ENCODE peak calls at places on chromosomes 13 and 19, in nine cellular contexts. G is K562; J is dermis blood vessel endothelial cell; U is activated CD4-positive, alpha-beta T cell treated with anti-CD3 and anti-CD28 coated beads for 1 hour; C is NCI-H2081 treated with DMSO at 0.1 percent for 48 hours; N is cerebellum; Q is activated naive CD8-positive, alpha-beta T cell treated with anti-CD3 and anti-CD28 coated beads for 36 hours; T is SHP77; B is EL. A is an unnamed sample.

GRCh38 chr13:42047561-42048322 is 706 bp upstream of the DGKH start:
- DNase-seq in C (no peak), T (peak), U (no peak), Q (peak), G (peak), J (peak), N (peak), B (peak), A (peak)

GRCh38 chr19:3632739-3633558 is 6.4 kb upstream of the CACTIN start:
- DNase-seq in T (no peak), Q (no peak), U (no peak), C (no peak), B (no peak), J (no peak), N (peak), G (no peak), A (no peak)

GRCh38 chr19:615619-616018 is 17.7 kb downstream of the POLRMT start:
- DNase-seq in J (peak), N (no peak), Q (no peak), C (no peak), B (peak), G (no peak), U (no peak), T (no peak), A (no peak)

GRCh38 chr19:5948697-5949564 is 29.0 kb downstream of the RANBP3 start:
- DNase-seq in C (no peak), J (no peak), Q (no peak), B (no peak), T (no peak), N (peak), G (no peak), U (no peak), A (no peak)

GRCh38 chr13:99981115-99982020 is at the start of gene ZIC2:
- DNase-seq in C (no peak), T (no peak), G (peak), Q (peak), J (peak), N (peak), U (no peak), B (peak), A (peak)

GRCh38 chr13:81048026-81048461 is 707.1 kb upstream of the SPRY2 start:
- DNase-seq in C (no peak), T (peak), J (no peak), N (peak), G (no peak), Q (no peak), U (no peak), B (no peak), A (no peak)

GRCh38 chr19:57288373-57288772 is 8.1 kb downstream of the ZNF460 start:
- DNase-seq in J (no peak), C (no peak), T (no peak), G (no peak), B (no peak), N (no peak), U (no peak), Q (no peak), A (no peak)

GRCh38 chr19:3977242-3978143 is 6.6 kb upstream of the DAPK3 start:
- DNase-seq in Q (no peak), C (no peak), U (no peak), G (peak), B (no peak), T (no peak), J (peak), N (no peak), A (no peak)

GRCh38 chr19:56141416-56141992 is 417 bp downstream of the ZNF444 start:
- DNase-seq in G (no peak), Q (no peak), U (no peak), N (no peak), B (no peak), C (no peak), T (no peak), J (peak), A (no peak)

GRCh38 chr19:33438016-33438671 is 64.6 kb downstream of the CEBPG start:
- DNase-seq in C (no peak), N (no peak), T (peak), U (no peak), Q (no peak), J (peak), G (no peak), B (peak), A (no peak)

GRCh38 chr19:2500861-2501260 is 24.9 kb downstream of the GADD45B start:
- DNase-seq in J (no peak), T (no peak), Q (no peak), G (no peak), N (peak), B (no peak), C (no peak), U (no peak), A (no peak)

GRCh38 chr19:46736544-46737274 is 9.1 kb upstream of the FKRP start:
- DNase-seq in T (no peak), N (no peak), Q (no peak), G (peak), C (no peak), J (no peak), U (no peak), B (no peak), A (no peak)

GRCh38 chr13:27172495-27172842 is 858 bp upstream of the USP12 start:
- DNase-seq in B (peak), Q (no peak), T (no peak), U (no peak), J (peak), C (no peak), G (no peak), N (peak), A (no peak)

GRCh38 chr19:49056101-49056901 is 1.2 kb downstream of the CGB7 start:
- DNase-seq in Q (peak), U (peak), T (peak), B (peak), J (peak), C (no peak), N (peak), G (peak), A (peak)

GRCh38 chr13:48532146-48532472 is 771 bp downstream of the RCBTB2 start:
- DNase-seq in J (peak), Q (no peak), U (no peak), B (peak), C (no peak), N (no peak), T (no peak), G (no peak), A (no peak)

GRCh38 chr19:35427187-35427586 is 20.9 kb upstream of the FFAR2 start:
- DNase-seq in J (no peak), G (no peak), C (no peak), N (no peak), B (no peak), Q (no peak), T (no peak), U (no peak), A (no peak)

GRCh38 chr13:60148918-60149317 is 14.8 kb downstream of the DIAPH3 start:
- DNase-seq in N (no peak), C (no peak), J (peak), Q (no peak), B (no peak), G (no peak), T (no peak), U (no peak), A (no peak)

GRCh38 chr19:3068071-3068470 is 5.8 kb upstream of the TLE5 start:
- DNase-seq in T (peak), J (no peak), U (no peak), C (no peak), G (no peak), Q (no peak), N (no peak), B (no peak), A (no peak)

GRCh38 chr13:57045816-57046691 is 94.7 kb upstream of the PRR20A start:
- DNase-seq in C (no peak), N (no peak), U (no peak), B (no peak), T (no peak), Q (no peak), J (no peak), G (no peak), A (no peak)

GRCh38 chr13:103471896-103472295 is 405.7 kb upstream of the SLC10A2 start:
- DNase-seq in U (no peak), T (no peak), C (no peak), Q (no peak), G (no peak), J (no peak), B (no peak), N (no peak), A (no peak)

GRCh38 chr19:9406798-9407352 is 28.5 kb downstream of the ZNF266 start:
- DNase-seq in J (peak), T (peak), G (peak), C (peak), U (peak), N (peak), Q (peak), B (peak), A (peak)

GRCh38 chr13:52459668-52460067 is 4.4 kb downstream of the CKAP2 start:
- DNase-seq in T (no peak), N (no peak), J (peak), U (no peak), G (no peak), B (peak), Q (no peak), C (no peak), A (no peak)

GRCh38 chr19:39497850-39498261 is 891 bp upstream of the DLL3 start:
- DNase-seq in T (peak), Q (no peak), G (peak), B (peak), C (peak), N (no peak), U (no peak), J (peak), A (no peak)

GRCh38 chr19:38143847-38144246 is 80.2 kb downstream of the DPF1 start:
- DNase-seq in G (no peak), Q (no peak), B (no peak), T (no peak), C (no peak), J (no peak), U (no peak), N (no peak), A (no peak)

GRCh38 chr13:50358221-50358620 is 343.0 kb downstream of the KCNRG start:
- DNase-seq in B (no peak), U (no peak), G (no peak), J (peak), Q (no peak), C (no peak), N (peak), T (no peak), A (no peak)

GRCh38 chr13:89457977-89458376 is 1786.8 kb downstream of the SLITRK5 start:
- DNase-seq in J (peak), U (no peak), Q (no peak), B (no peak), N (no peak), G (no peak), C (no peak), T (no peak), A (no peak)

GRCh38 chr19:12791345-12792047 is at the start of gene JUNB:
- DNase-seq in N (peak), T (peak), Q (peak), J (peak), U (peak), C (peak), G (peak), B (peak), A (peak)

GRCh38 chr19:30349131-30349730 is 23.0 kb upstream of the ZNF536 start:
- DNase-seq in U (no peak), G (no peak), Q (no peak), B (no peak), C (no peak), J (no peak), T (no peak), N (no peak), A (no peak)

GRCh38 chr13:96771501-96772367 is 222.5 kb downstream of the OXGR1 start:
- DNase-seq in B (no peak), Q (no peak), C (no peak), J (no peak), U (no peak), G (no peak), T (no peak), N (no peak), A (no peak)

GRCh38 chr13:112506046-112506445 is 81.9 kb downstream of the TUBGCP3 start:
- DNase-seq in T (no peak), Q (no peak), C (no peak), J (no peak), N (no peak), B (no peak), G (no peak), U (no peak), A (no peak)

GRCh38 chr13:99342723-99343315 is 35.6 kb upstream of the GPR183 start:
- DNase-seq in T (no peak), C (no peak), U (no peak), N (no peak), Q (no peak), G (no peak), B (no peak), J (no peak), A (no peak)

GRCh38 chr19:19591133-19591825 is 27.2 kb downstream of the PBX4 start:
- DNase-seq in U (peak), Q (peak), C (peak), J (no peak), T (no peak), B (peak), G (no peak), N (no peak), A (peak)